ENCODE peak calls at places on chromosomes 3 and 15, in eight cellular contexts. J is NCI-H2081; W is AG08395; I is tibial artery; X is HEK293T; H is NCI-H69; G is CD4-positive, alpha-beta T cell; T is cardiac fibroblast. F is an unnamed sample.

GRCh38 chr3:52522651-52523251 is 10.9 kb downstream of the NT5DC2 start:
- DNase-seq in J (no peak), W (no peak), I (peak), X (no peak), H (no peak), G (no peak), T (no peak), F (no peak)

GRCh38 chr15:89088605-89089315 is 504 bp downstream of the ABHD2 start:
- DNase-seq in J (no peak), W (no peak), I (peak), X (no peak), H (peak), G (no peak), T (peak), F (no peak)

GRCh38 chr3:104907507-104907906 is 459.2 kb upstream of the ALCAM start:
- DNase-seq in J (no peak), W (peak), I (no peak), X (no peak), H (no peak), G (no peak), T (peak), F (no peak)

GRCh38 chr3:14077310-14077709 is 47.4 kb downstream of the CHCHD4 start:
- DNase-seq in J (no peak), W (no peak), I (no peak), X (no peak), H (no peak), G (no peak), T (peak), F (no peak)

GRCh38 chr15:101194246-101195138 is 57.4 kb downstream of the CHSY1 start:
- DNase-seq in J (no peak), W (no peak), I (no peak), X (no peak), H (no peak), G (no peak), T (peak), F (no peak)

GRCh38 chr15:31434418-31435255 is 108.0 kb downstream of the KLF13 start:
- DNase-seq in J (no peak), W (peak), I (no peak), X (no peak), H (no peak), G (peak), T (peak), F (peak)

GRCh38 chr3:180018588-180018987 is 18.1 kb downstream of the PEX5L start:
- DNase-seq in J (no peak), W (no peak), I (no peak), X (no peak), H (peak), G (no peak), T (no peak), F (peak)

GRCh38 chr15:26294062-26294689 is 431.0 kb upstream of the ATP10A start:
- DNase-seq in J (no peak), W (no peak), I (no peak), X (no peak), H (peak), G (no peak), T (no peak), F (no peak)

GRCh38 chr3:22269827-22270226 is 518.8 kb upstream of the ZNF385D start:
- DNase-seq in J (no peak), W (peak), I (no peak), X (no peak), H (no peak), G (no peak), T (peak), F (no peak)

GRCh38 chr3:96852849-96853248 is 38.5 kb downstream of the EPHA6 start:
- DNase-seq in J (no peak), W (no peak), I (no peak), X (no peak), H (no peak), G (no peak), T (no peak), F (no peak)

GRCh38 chr15:70876683-70877082 is 15.6 kb downstream of the THAP10 start:
- DNase-seq in J (no peak), W (no peak), I (no peak), X (no peak), H (no peak), G (no peak), T (no peak), F (no peak)

GRCh38 chr3:181859518-181859917 is 147.8 kb downstream of the SOX2 start:
- DNase-seq in J (no peak), W (no peak), I (no peak), X (no peak), H (peak), G (no peak), T (no peak), F (no peak)

GRCh38 chr15:85657132-85657531 is 137.6 kb downstream of the KLHL25 start:
- DNase-seq in J (no peak), W (no peak), I (no peak), X (no peak), H (no peak), G (no peak), T (no peak), F (no peak)

GRCh38 chr15:25091421-25092158 is 136.8 kb downstream of the SNRPN start:
- DNase-seq in J (no peak), W (no peak), I (no peak), X (no peak), H (no peak), G (no peak), T (no peak), F (no peak)

GRCh38 chr3:54877675-54878544 is 49.9 kb downstream of the LRTM1 start:
- DNase-seq in J (no peak), W (peak), I (no peak), X (no peak), H (no peak), G (no peak), T (no peak), F (no peak)

GRCh38 chr3:127424766-127425504 is 137.1 kb upstream of the PRR20G start:
- DNase-seq in J (no peak), W (no peak), I (peak), X (no peak), H (no peak), G (no peak), T (no peak), F (no peak)

GRCh38 chr3:157700405-157700804 is 197.2 kb upstream of the VEPH1 start:
- DNase-seq in J (no peak), W (no peak), I (no peak), X (peak), H (peak), G (no peak), T (peak), F (peak)

GRCh38 chr15:48143856-48144255 is 23.1 kb downstream of the SLC24A5 start:
- DNase-seq in J (no peak), W (no peak), I (no peak), X (no peak), H (peak), G (no peak), T (peak), F (no peak)

GRCh38 chr3:125602752-125603649 is 7.7 kb upstream of the OSBPL11 start:
- DNase-seq in J (no peak), W (peak), I (no peak), X (no peak), H (peak), G (no peak), T (peak), F (peak)

GRCh38 chr3:197417451-197417850 is 119.0 kb upstream of the DLG1 start:
- DNase-seq in J (no peak), W (no peak), I (no peak), X (no peak), H (no peak), G (no peak), T (peak), F (no peak)

GRCh38 chr3:134613006-134613520 is 37.8 kb downstream of the KY start:
- DNase-seq in J (no peak), W (no peak), I (no peak), X (no peak), H (no peak), G (no peak), T (no peak), F (no peak)

GRCh38 chr15:69652906-69653305 is 200.3 kb downstream of the RPLP1 start:
- DNase-seq in J (no peak), W (no peak), I (no peak), X (no peak), H (no peak), G (no peak), T (no peak), F (no peak)

GRCh38 chr3:9553021-9553948 is at the start of gene LHFPL4:
- DNase-seq in J (peak), W (no peak), I (no peak), X (no peak), H (peak), G (no peak), T (no peak), F (peak)

GRCh38 chr3:29759443-29760033 is 478.7 kb downstream of the RBMS3 start:
- DNase-seq in J (peak), W (peak), I (no peak), X (no peak), H (peak), G (no peak), T (peak), F (peak)

GRCh38 chr15:51104512-51104911 is 9.8 kb upstream of the TNFAIP8L3 start:
- DNase-seq in J (no peak), W (peak), I (peak), X (no peak), H (no peak), G (no peak), T (peak), F (no peak)

GRCh38 chr3:147620906-147621305 is 211.7 kb downstream of the ZIC1 start:
- DNase-seq in J (no peak), W (peak), I (no peak), X (no peak), H (no peak), G (no peak), T (peak), F (no peak)

GRCh38 chr3:10945683-10946287 is 46.8 kb upstream of the SLC6A1 start:
- DNase-seq in J (no peak), W (peak), I (no peak), X (peak), H (peak), G (no peak), T (peak), F (peak)

GRCh38 chr3:68972358-68972979 is 40.1 kb upstream of the TAFA4 start:
- DNase-seq in J (peak), W (peak), I (no peak), X (peak), H (peak), G (peak), T (peak), F (peak)

GRCh38 chr3:53813229-53813628 is 33.0 kb downstream of the CHDH start:
- DNase-seq in J (no peak), W (no peak), I (peak), X (no peak), H (peak), G (no peak), T (no peak), F (no peak)

GRCh38 chr15:55168350-55168974 is 28.3 kb downstream of the RSL24D1 start:
- DNase-seq in J (peak), W (peak), I (no peak), X (peak), H (peak), G (peak), T (peak), F (peak)

GRCh38 chr3:13841826-13842225 is 38.0 kb downstream of the WNT7A start:
- DNase-seq in J (no peak), W (no peak), I (no peak), X (no peak), H (no peak), G (no peak), T (no peak), F (no peak)

GRCh38 chr3:10955694-10956453 is 36.7 kb upstream of the SLC6A1 start:
- DNase-seq in J (no peak), W (no peak), I (no peak), X (no peak), H (no peak), G (no peak), T (no peak), F (no peak)

GRCh38 chr3:157134620-157135191 is 25.2 kb downstream of the CCNL1 start:
- DNase-seq in J (no peak), W (no peak), I (peak), X (no peak), H (no peak), G (no peak), T (peak), F (no peak)

GRCh38 chr3:96331341-96331740 is 483.1 kb upstream of the EPHA6 start:
- DNase-seq in J (peak), W (no peak), I (no peak), X (no peak), H (no peak), G (no peak), T (peak), F (peak)

GRCh38 chr3:159169828-159170227 is 368.0 kb downstream of the MFSD1 start:
- DNase-seq in J (no peak), W (peak), I (no peak), X (no peak), H (peak), G (no peak), T (peak), F (no peak)

GRCh38 chr3:58013973-58014649 is 5.9 kb downstream of the FLNB start:
- DNase-seq in J (no peak), W (peak), I (peak), X (no peak), H (peak), G (no peak), T (peak), F (no peak)

GRCh38 chr15:66603301-66604179 is 37.7 kb upstream of the LCTL start:
- DNase-seq in J (peak), W (peak), I (peak), X (peak), H (peak), G (peak), T (peak), F (no peak)

GRCh38 chr3:127817331-127817821 is 4.9 kb downstream of the MGLL start:
- DNase-seq in J (no peak), W (peak), I (no peak), X (no peak), H (peak), G (no peak), T (peak), F (no peak)

GRCh38 chr3:49805367-49805782 is 2.3 kb downstream of the INKA1 start:
- DNase-seq in J (no peak), W (peak), I (peak), X (no peak), H (peak), G (no peak), T (peak), F (no peak)

GRCh38 chr3:151124476-151124875 is 39.0 kb downstream of the MED12L start:
- DNase-seq in J (no peak), W (no peak), I (no peak), X (no peak), H (no peak), G (no peak), T (no peak), F (no peak)